ENCODE peak calls at places on chromosomes 16 and 17, in six cellular contexts. S is GM12878, I is RWPE1, N is GM13977, U is cardiac muscle cell, V is fibroblast of pulmonary artery. W is an unnamed sample.

GRCh38 chr17:28041844-28042656 is 427 bp upstream of the NLK start:
- DNase-seq in V (no peak), S (no peak), N (no peak), U (no peak), I (peak; percentile 32), W (no peak)

GRCh38 chr16:1743376-1744337 is 27.7 kb downstream of the NME3 start:
- DNase-seq in I (peak; percentile 76), S (no peak), V (no peak), U (no peak), N (no peak), W (no peak)

GRCh38 chr17:57766307-57766943 is 21.3 kb upstream of the CCDC182 start:
- DNase-seq in I (no peak), N (no peak), U (no peak), S (no peak), V (no peak), W (no peak)

GRCh38 chr16:86931410-86931941 is 353.1 kb downstream of the FOXL1 start:
- DNase-seq in S (no peak), I (peak; percentile 36), N (no peak), U (peak; percentile 66), V (peak; percentile 93), W (no peak)

GRCh38 chr16:11624645-11625607 is 38.2 kb upstream of the LITAF start:
- DNase-seq in S (no peak), I (no peak), U (no peak), V (no peak), N (no peak), W (no peak)

GRCh38 chr17:3647769-3648540 is 11.4 kb downstream of the CTNS start:
- DNase-seq in V (peak; percentile 73), N (peak; percentile 67), S (no peak), I (no peak), U (peak; percentile 82), W (no peak)

GRCh38 chr17:74274060-74274702 is at the start of gene DNAI2:
- DNase-seq in N (no peak), U (peak; percentile 65), S (no peak), V (no peak), I (no peak), W (peak; percentile 50)

GRCh38 chr16:72013888-72014538 is 5.5 kb downstream of the DHODH start:
- DNase-seq in I (no peak), V (peak; percentile 39), U (peak; percentile 12), N (no peak), S (no peak), W (no peak)

GRCh38 chr17:71975331-71975801 is 145.5 kb upstream of the SOX9 start:
- DNase-seq in N (no peak), I (peak; percentile 24), U (no peak), S (no peak), V (peak; percentile 44), W (no peak)

DNA sequence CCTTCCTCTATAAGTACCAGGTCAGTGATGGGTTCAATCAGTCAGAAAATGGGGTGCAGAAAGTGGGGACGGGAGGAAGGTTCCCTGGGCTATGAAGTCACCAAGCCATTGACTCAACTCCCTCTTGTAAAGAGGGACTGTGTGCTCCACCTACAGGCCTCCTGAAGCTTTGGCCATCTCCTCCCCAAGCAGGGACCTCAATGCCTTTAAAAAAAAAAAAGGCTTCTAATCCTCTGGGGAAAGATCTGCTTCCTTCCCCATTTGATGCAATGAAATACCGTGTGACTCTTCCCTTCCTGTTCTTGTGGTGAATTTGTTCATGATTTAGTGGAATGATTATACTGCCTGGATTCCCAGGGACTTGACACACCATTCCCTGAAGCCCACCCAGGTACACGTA is 30.8 kb downstream of the VWA3A start:
- DNase-seq in N (no peak), S (no peak), U (no peak), V (peak; percentile 6), I (no peak), W (peak; percentile 37)
- TF ChIP-seq CTCF in N (peak; percentile 16), S (peak; percentile 10), U (no peak), V (no peak), I (no peak), W (no peak)

GRCh38 chr16:4313563-4314531 is 2.0 kb upstream of the GLIS2 start:
- DNase-seq in I (no peak), U (peak; percentile 61), N (peak; percentile 81), S (no peak), V (no peak), W (peak; percentile 79)
- TF ChIP-seq CTCF in I (peak; percentile 44), U (peak; percentile 80), N (peak; percentile 87), S (peak; percentile 61), V (peak; percentile 48), W (peak; percentile 76)

DNA sequence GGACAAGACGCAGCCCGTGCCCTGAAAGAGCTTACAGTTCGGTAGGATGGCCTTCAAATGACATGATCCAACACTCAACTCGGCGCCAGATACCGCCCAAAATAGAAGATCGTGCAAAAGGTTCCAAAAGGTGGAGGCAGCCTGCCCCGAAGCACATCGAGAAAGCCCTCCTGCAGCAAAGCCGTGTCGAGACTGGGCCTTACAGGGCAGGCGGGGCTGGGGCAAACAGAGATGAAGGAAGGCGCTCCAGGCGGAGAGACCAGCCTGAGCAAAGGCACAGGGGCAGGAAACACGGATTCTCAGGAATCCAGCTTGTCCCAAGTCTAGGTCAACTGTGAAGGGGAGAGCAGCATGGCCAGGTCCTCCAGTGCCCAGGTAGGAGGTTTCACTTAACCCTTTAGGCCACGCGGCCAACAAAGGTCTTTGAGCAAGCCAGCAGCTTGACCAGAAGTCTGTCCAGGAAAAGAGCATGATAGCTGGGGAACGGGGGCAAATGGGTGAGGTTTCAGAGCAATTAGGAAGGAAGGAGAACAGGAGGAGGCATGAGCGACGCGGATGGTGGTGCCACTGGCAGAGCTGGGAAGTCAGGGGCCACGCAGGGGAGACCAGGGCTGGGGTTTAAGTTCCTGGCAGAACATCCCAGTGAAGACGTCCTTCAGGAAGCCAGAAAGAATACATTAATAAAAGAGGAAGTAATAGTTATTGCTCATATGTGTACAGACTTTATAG is 21.2 kb upstream of the EIF1 start:
- DNase-seq in U (no peak), N (peak; percentile 25), S (no peak), V (no peak), I (no peak), W (peak; percentile 31)
- TF ChIP-seq CTCF in U (no peak), N (no peak), S (no peak), V (no peak), I (peak; percentile 66), W (no peak)

GRCh38 chr16:16790597-16790996 is 411.7 kb downstream of the NPIPA7 start:
- DNase-seq in S (no peak), I (no peak), N (no peak), U (no peak), V (no peak), W (no peak)

GRCh38 chr16:16788004-16788403 is 409.1 kb downstream of the NPIPA7 start:
- DNase-seq in S (no peak), I (no peak), U (no peak), V (no peak), N (no peak), W (no peak)

DNA sequence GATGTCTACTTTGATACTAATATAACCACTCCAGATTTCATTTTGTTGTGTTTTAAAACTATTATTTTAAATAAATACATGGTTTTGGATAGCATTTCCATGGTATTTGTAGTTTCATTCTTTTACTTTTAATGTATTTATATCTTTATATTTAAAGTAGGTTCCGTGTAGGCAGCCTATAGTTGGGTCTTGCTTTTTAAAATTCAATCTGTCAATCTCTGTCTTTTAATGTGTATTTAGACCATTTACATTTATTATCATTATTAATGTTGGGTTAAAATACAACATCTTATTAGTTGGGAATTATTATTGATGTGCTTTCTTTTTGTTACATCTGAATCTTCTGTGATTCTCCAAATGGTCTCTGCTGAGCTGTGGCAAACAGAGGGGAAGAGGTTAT is 412.1 kb downstream of the NPIPA7 start:
- DNase-seq in U (no peak), V (no peak), N (no peak), S (no peak), I (no peak), W (no peak)
- TF ChIP-seq CTCF in U (no peak), V (no peak), N (no peak), S (no peak), I (no peak), W (no peak)